ENCODE peak calls at places on chromosomes 1 and 21, in seven cellular contexts. One of them, this sample, is unnamed. For H3K4me1 and H3K36me3, the result is how much of the 10 kb centered on the place peaks cover.

GRCh38 chr1:151314137-151314875 is 12.9 kb downstream of the PI4KB start:
- DNase-seq in aorta: peak
- DNase-seq in HAP-1: no peak
- DNase-seq in left ventricle myocardium inferior: peak
- DNase-seq in iPS DF 6.9: no peak
- DNase-seq in stomach: peak
- DNase-seq in breast epithelium: peak
- DNase-seq in this sample: no peak

GRCh38 chr1:231420959-231421615 is 1.0 kb downstream of the EGLN1 start:
- DNase-seq in aorta: peak
- DNase-seq in HAP-1: no peak
- DNase-seq in left ventricle myocardium inferior: peak
- DNase-seq in iPS DF 6.9: no peak
- DNase-seq in stomach: peak
- DNase-seq in breast epithelium: peak
- DNase-seq in this sample: peak

GRCh38 chr21:18373631-18374030 is 30.0 kb downstream of the TMPRSS15 start:
- DNase-seq in aorta: no peak
- DNase-seq in HAP-1: no peak
- DNase-seq in left ventricle myocardium inferior: no peak
- DNase-seq in iPS DF 6.9: no peak
- DNase-seq in stomach: no peak
- DNase-seq in breast epithelium: no peak
- DNase-seq in this sample: no peak

GRCh38 chr1:15172405-15173259 is 19.1 kb downstream of the TMEM51 start:
- DNase-seq in aorta: no peak
- DNase-seq in HAP-1: no peak
- DNase-seq in left ventricle myocardium inferior: no peak
- DNase-seq in iPS DF 6.9: no peak
- DNase-seq in stomach: no peak
- DNase-seq in breast epithelium: peak
- DNase-seq in this sample: no peak

GRCh38 chr1:32413507-32414185 is 19.4 kb upstream of the BSDC1 start:
- DNase-seq in aorta: peak
- DNase-seq in HAP-1: peak
- DNase-seq in left ventricle myocardium inferior: peak
- DNase-seq in iPS DF 6.9: peak
- DNase-seq in stomach: peak
- DNase-seq in breast epithelium: no peak
- DNase-seq in this sample: peak

GRCh38 chr1:38991638-38992449 is 768 bp downstream of the AKIRIN1 start:
- DNase-seq in aorta: peak
- DNase-seq in HAP-1: peak
- DNase-seq in left ventricle myocardium inferior: peak
- DNase-seq in iPS DF 6.9: no peak
- DNase-seq in stomach: peak
- DNase-seq in breast epithelium: peak
- DNase-seq in this sample: peak

GRCh38 chr1:30801826-30802198 is 44.2 kb upstream of the LAPTM5 start:
- DNase-seq in aorta: peak
- DNase-seq in HAP-1: peak
- DNase-seq in left ventricle myocardium inferior: peak
- DNase-seq in iPS DF 6.9: no peak
- DNase-seq in stomach: peak
- DNase-seq in breast epithelium: peak
- DNase-seq in this sample: peak

GRCh38 chr21:15730484-15731242 is 881 bp downstream of the USP25 start:
- DNase-seq in aorta: no peak
- DNase-seq in HAP-1: no peak
- DNase-seq in left ventricle myocardium inferior: no peak
- DNase-seq in iPS DF 6.9: no peak
- DNase-seq in stomach: no peak
- DNase-seq in breast epithelium: no peak
- DNase-seq in this sample: no peak

DNA sequence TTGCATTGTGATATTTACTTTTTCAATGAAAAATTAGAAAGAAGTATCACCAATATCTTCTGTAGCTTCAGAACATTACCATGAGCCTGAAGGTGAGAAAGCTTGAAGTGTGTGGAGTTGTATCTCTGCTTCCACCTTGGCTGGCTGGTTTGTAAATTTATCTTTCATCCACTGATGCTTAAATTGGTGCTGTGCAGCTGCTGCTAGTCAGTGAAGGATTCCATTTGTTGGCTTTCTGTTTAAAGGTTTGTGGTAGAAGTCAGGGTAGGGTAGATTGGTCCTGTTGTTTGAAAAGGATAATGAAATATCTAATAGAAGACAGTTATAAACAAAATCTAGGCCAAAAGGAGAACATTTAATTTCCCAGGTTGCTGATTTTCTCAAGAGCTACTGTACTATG is 105.7 kb downstream of the C1orf21 start:
- DNase-seq in aorta: no peak
- DNase-seq in HAP-1: no peak
- DNase-seq in left ventricle myocardium inferior: no peak
- DNase-seq in iPS DF 6.9: no peak
- DNase-seq in stomach: no peak
- DNase-seq in breast epithelium: no peak
- DNase-seq in this sample: no peak
- H3K4me1 ChIP-seq in aorta: under half
- H3K4me1 ChIP-seq in HAP-1: under half
- H3K4me1 ChIP-seq in left ventricle myocardium inferior: half or more
- H3K4me1 ChIP-seq in iPS DF 6.9: under half
- H3K4me1 ChIP-seq in stomach: half or more
- H3K4me1 ChIP-seq in breast epithelium: under half
- H3K4me1 ChIP-seq in this sample: under half

GRCh38 chr1:221812088-221812752 is 70.3 kb upstream of the DUSP10 start:
- DNase-seq in aorta: no peak
- DNase-seq in HAP-1: no peak
- DNase-seq in left ventricle myocardium inferior: no peak
- DNase-seq in iPS DF 6.9: no peak
- DNase-seq in stomach: no peak
- DNase-seq in breast epithelium: no peak
- DNase-seq in this sample: no peak

GRCh38 chr1:221815660-221816059 is 73.8 kb upstream of the DUSP10 start:
- DNase-seq in aorta: no peak
- DNase-seq in HAP-1: no peak
- DNase-seq in left ventricle myocardium inferior: no peak
- DNase-seq in iPS DF 6.9: no peak
- DNase-seq in stomach: no peak
- DNase-seq in breast epithelium: no peak
- DNase-seq in this sample: no peak

GRCh38 chr1:221816899-221817298 is 75.0 kb upstream of the DUSP10 start:
- DNase-seq in aorta: no peak
- DNase-seq in HAP-1: no peak
- DNase-seq in left ventricle myocardium inferior: no peak
- DNase-seq in iPS DF 6.9: no peak
- DNase-seq in stomach: no peak
- DNase-seq in breast epithelium: no peak
- DNase-seq in this sample: no peak

GRCh38 chr1:221812905-221813597 is 71.2 kb upstream of the DUSP10 start:
- DNase-seq in aorta: no peak
- DNase-seq in HAP-1: no peak
- DNase-seq in left ventricle myocardium inferior: no peak
- DNase-seq in iPS DF 6.9: no peak
- DNase-seq in stomach: no peak
- DNase-seq in breast epithelium: no peak
- DNase-seq in this sample: no peak

DNA sequence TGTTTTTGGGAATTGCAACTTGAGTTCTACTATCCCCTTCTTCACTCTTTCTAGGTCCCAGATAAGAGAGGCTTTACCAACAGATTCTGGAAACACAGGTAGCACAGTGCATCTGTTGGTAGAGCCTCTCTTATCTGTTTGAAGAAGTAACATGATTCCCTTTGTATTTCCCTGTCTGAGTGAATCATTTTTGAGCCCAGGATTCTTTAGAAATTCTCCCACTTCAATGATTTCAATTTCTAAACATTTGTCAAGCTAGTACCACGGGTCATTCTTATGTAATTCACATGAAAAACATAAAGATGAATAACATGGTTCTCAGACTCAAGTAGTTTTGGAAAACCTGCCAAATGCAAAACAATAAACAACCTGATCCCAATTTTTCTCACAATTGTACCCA is 72.0 kb upstream of the DUSP10 start:
- DNase-seq in aorta: no peak
- DNase-seq in HAP-1: no peak
- DNase-seq in left ventricle myocardium inferior: no peak
- DNase-seq in iPS DF 6.9: no peak
- DNase-seq in stomach: no peak
- DNase-seq in breast epithelium: no peak
- DNase-seq in this sample: no peak
- H3K36me3 ChIP-seq in aorta: under half
- H3K36me3 ChIP-seq in HAP-1: under half
- H3K36me3 ChIP-seq in left ventricle myocardium inferior: under half
- H3K36me3 ChIP-seq in iPS DF 6.9: under half
- H3K36me3 ChIP-seq in stomach: under half
- H3K36me3 ChIP-seq in breast epithelium: under half
- H3K36me3 ChIP-seq in this sample: under half

DNA sequence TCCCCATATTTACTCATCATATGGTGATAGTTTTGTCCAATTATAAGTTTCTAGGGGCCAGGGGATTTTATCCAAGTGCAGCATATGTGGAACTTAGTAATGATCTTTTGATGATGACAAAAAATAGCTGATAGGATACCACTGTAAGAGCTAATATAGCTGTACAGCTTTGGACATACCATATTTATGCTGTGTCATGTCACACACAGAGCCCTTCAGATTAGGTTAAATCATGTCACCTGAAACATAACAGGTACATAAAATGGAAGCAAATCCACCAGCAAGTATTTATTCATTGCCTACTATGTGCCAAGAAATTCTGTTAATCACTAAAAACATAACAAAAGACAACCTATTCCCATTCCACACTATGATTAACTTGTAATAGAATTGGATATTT is 82.8 kb upstream of the IPO9 start:
- DNase-seq in aorta: no peak
- DNase-seq in HAP-1: no peak
- DNase-seq in left ventricle myocardium inferior: no peak
- DNase-seq in iPS DF 6.9: no peak
- DNase-seq in stomach: no peak
- DNase-seq in breast epithelium: no peak
- DNase-seq in this sample: no peak
- H3K4me1 ChIP-seq in aorta: under half
- H3K4me1 ChIP-seq in HAP-1: under half
- H3K4me1 ChIP-seq in left ventricle myocardium inferior: half or more
- H3K4me1 ChIP-seq in iPS DF 6.9: under half
- H3K4me1 ChIP-seq in stomach: under half
- H3K4me1 ChIP-seq in breast epithelium: under half
- H3K4me1 ChIP-seq in this sample: under half

GRCh38 chr1:110341146-110341871 is 2.1 kb downstream of the RBM15 start:
- DNase-seq in aorta: no peak
- DNase-seq in HAP-1: no peak
- DNase-seq in left ventricle myocardium inferior: no peak
- DNase-seq in iPS DF 6.9: no peak
- DNase-seq in stomach: no peak
- DNase-seq in breast epithelium: no peak
- DNase-seq in this sample: no peak
- H3K36me3 ChIP-seq in aorta: under half
- H3K36me3 ChIP-seq in HAP-1: half or more
- H3K36me3 ChIP-seq in left ventricle myocardium inferior: under half
- H3K36me3 ChIP-seq in iPS DF 6.9: under half
- H3K36me3 ChIP-seq in stomach: under half
- H3K36me3 ChIP-seq in breast epithelium: under half
- H3K36me3 ChIP-seq in this sample: half or more

DNA sequence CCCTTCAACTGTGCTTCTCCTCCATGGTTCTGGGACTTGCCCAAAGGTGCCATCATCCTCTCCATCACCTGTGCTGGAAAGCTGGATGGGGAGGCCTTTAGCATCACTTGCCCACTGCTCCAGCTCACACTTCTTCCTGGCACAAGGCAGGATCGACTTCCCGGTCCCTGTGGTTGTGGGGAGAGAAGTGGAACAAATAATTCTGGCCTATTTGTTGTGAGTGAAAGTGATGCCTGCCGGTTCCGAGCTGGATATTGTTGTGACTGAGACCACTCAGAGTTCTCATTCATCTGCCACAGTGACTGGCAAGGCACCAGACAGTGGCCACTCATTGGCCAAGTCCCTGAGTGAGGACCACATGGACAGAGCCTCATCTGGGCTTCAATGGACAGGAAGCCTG is 191.9 kb downstream of the PTPRU start:
- DNase-seq in aorta: no peak
- DNase-seq in HAP-1: no peak
- DNase-seq in left ventricle myocardium inferior: no peak
- DNase-seq in iPS DF 6.9: no peak
- DNase-seq in stomach: no peak
- DNase-seq in breast epithelium: no peak
- DNase-seq in this sample: no peak
- H3K4me1 ChIP-seq in aorta: under half
- H3K4me1 ChIP-seq in HAP-1: under half
- H3K4me1 ChIP-seq in left ventricle myocardium inferior: under half
- H3K4me1 ChIP-seq in iPS DF 6.9: under half
- H3K4me1 ChIP-seq in stomach: under half
- H3K4me1 ChIP-seq in breast epithelium: under half
- H3K4me1 ChIP-seq in this sample: under half

DNA sequence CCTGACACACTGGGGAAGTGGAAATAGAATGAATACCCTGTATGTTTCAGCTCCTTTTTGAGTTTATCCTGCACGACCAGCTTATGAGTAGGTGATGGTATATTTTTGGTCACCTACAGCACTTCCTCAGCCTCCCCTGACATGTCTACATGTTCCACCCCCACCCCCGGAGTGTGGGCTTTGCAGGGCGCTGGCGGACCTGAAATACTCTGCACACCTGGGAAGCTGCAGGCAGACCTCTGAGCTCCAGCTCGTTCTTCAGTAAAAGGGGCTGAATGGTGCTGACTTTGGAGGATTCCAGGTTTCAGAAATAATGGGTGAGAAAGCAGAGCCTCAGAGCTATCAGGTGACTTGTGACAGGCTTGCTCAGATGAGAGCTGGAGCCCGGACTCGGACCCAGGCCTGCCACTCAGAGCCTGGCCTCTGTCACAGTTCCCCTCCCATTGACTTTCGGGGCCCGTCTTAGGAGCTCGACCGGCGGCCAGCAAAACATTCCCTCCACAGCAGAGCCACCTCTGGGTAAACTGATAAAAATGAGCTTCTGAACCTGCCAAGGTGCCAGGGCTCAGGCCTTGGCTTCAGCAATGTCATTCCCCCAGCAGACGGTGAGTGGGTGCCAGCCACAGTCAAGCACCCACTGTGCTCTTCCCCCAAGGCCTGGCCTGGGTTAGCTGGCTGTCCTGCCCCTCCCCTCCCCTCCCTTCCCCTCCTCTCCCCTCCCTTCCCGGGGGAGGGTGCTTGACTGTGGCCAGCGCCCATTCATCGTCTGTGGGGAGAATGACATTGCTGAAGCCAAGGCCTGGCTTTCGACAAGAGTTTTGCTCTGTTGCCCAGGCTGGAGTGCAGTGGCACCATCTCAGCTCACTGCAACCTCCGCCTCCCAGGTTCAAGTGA is 30.1 kb downstream of the DOP1B start:
- DNase-seq in aorta: no peak
- DNase-seq in HAP-1: no peak
- DNase-seq in left ventricle myocardium inferior: peak
- DNase-seq in iPS DF 6.9: no peak
- DNase-seq in stomach: no peak
- DNase-seq in breast epithelium: no peak
- DNase-seq in this sample: no peak
- H3K36me3 ChIP-seq in aorta: under half
- H3K36me3 ChIP-seq in HAP-1: under half
- H3K36me3 ChIP-seq in left ventricle myocardium inferior: under half
- H3K36me3 ChIP-seq in iPS DF 6.9: under half
- H3K36me3 ChIP-seq in stomach: under half
- H3K36me3 ChIP-seq in breast epithelium: under half
- H3K36me3 ChIP-seq in this sample: under half

GRCh38 chr1:12402159-12402673 is 172.4 kb downstream of the VPS13D start:
- DNase-seq in aorta: no peak
- DNase-seq in HAP-1: no peak
- DNase-seq in left ventricle myocardium inferior: no peak
- DNase-seq in iPS DF 6.9: no peak
- DNase-seq in stomach: no peak
- DNase-seq in breast epithelium: no peak
- DNase-seq in this sample: no peak
- H3K4me1 ChIP-seq in aorta: under half
- H3K4me1 ChIP-seq in HAP-1: under half
- H3K4me1 ChIP-seq in left ventricle myocardium inferior: under half
- H3K4me1 ChIP-seq in iPS DF 6.9: under half
- H3K4me1 ChIP-seq in stomach: half or more
- H3K4me1 ChIP-seq in breast epithelium: under half
- H3K4me1 ChIP-seq in this sample: under half

This sample was measured in A673.